ENCODE peak calls at places on chromosomes 1 and 21, in nine cellular contexts. A, C, P, Z, F, I, J, V and B are unnamed samples.

GRCh38 chr1:29592261-29592615 is 355.9 kb downstream of the PTPRU start:
- DNase-seq in V (no peak), J (no peak), P (no peak), A (no peak), F (no peak), Z (no peak), C (no peak), I (no peak), B (no peak)

GRCh38 chr21:19463966-19464365 is 1060.4 kb upstream of the TMPRSS15 start:
- DNase-seq in V (no peak), C (no peak), P (no peak), J (no peak), I (no peak), F (no peak), A (no peak), Z (no peak), B (no peak)

GRCh38 chr1:34985063-34985770 is at the start of gene TMEM35B:
- DNase-seq in Z (peak), F (peak), J (peak), I (peak), A (peak), C (peak), P (no peak), V (peak), B (peak)

GRCh38 chr1:228366851-228367741 is 39.5 kb downstream of the TRIM11 start:
- DNase-seq in J (no peak), P (no peak), Z (no peak), I (no peak), V (no peak), A (no peak), C (no peak), F (no peak), B (no peak)

GRCh38 chr1:205376739-205377138 is 20.0 kb upstream of the KLHDC8A start:
- DNase-seq in Z (no peak), J (peak), C (no peak), P (peak), I (no peak), A (no peak), V (no peak), F (peak), B (no peak)

GRCh38 chr1:10211805-10212405 is 1.5 kb downstream of the KIF1B start:
- DNase-seq in F (no peak), I (peak), C (peak), A (no peak), Z (no peak), P (no peak), J (peak), V (no peak), B (no peak)

GRCh38 chr1:200139661-200140250 is 112.2 kb downstream of the NR5A2 start:
- DNase-seq in F (peak), Z (peak), J (peak), V (peak), C (peak), A (peak), I (peak), P (peak), B (peak)

GRCh38 chr21:44815225-44815624 is 2.6 kb downstream of the SUMO3 start:
- DNase-seq in P (no peak), I (no peak), J (no peak), V (no peak), F (no peak), A (no peak), C (no peak), Z (no peak), B (no peak)

GRCh38 chr21:35226302-35226701 is 177.2 kb upstream of the RUNX1 start:
- DNase-seq in I (no peak), A (no peak), F (peak), P (no peak), J (peak), V (no peak), C (no peak), Z (peak), B (no peak)

GRCh38 chr1:147647796-147648633 is 22.3 kb downstream of the ACP6 start:
- DNase-seq in P (no peak), A (no peak), J (no peak), I (no peak), V (no peak), F (no peak), C (no peak), Z (no peak), B (no peak)

GRCh38 chr1:147640553-147641165 is 29.7 kb downstream of the ACP6 start:
- DNase-seq in Z (peak), F (peak), I (peak), A (peak), V (peak), J (peak), P (peak), C (peak), B (peak)

GRCh38 chr1:147641695-147642592 is 28.4 kb downstream of the ACP6 start:
- DNase-seq in J (peak), P (peak), C (peak), V (peak), F (peak), Z (peak), A (peak), I (peak), B (peak)

GRCh38 chr1:147641291-147641690 is 29.0 kb downstream of the ACP6 start:
- DNase-seq in F (peak), J (no peak), Z (no peak), I (no peak), A (no peak), V (no peak), C (no peak), P (no peak), B (no peak)

DNA sequence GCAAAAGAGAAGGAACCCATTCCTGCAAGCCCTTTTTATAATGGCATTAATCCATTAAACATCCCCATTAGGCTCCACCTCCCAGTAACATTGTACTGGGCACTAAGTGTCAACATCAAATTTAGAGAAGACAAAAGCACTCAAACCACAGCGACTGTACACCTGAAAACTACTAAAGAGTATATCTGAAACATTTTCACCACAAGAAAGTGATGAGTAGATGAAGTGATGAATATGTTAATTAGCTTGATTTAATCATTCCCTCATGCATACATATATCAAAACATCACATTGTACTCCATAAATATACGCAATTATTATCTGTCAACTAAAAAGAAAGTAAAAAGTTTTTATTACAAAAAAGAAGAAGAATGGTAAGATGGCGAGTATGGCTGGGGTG is 26.4 kb downstream of the ACP6 start:
- DNase-seq in A (no peak), J (no peak), C (no peak), P (no peak), Z (no peak), F (no peak), V (no peak), I (no peak), B (no peak)
- TF ChIP-seq EZH2phosphoT487 in A (no peak), J (no peak), C (no peak), P (no peak), Z (no peak), F (no peak), V (no peak), I (no peak), B (no peak)

GRCh38 chr1:37932759-37933158 is 14.1 kb downstream of the INPP5B start:
- DNase-seq in I (no peak), A (no peak), P (no peak), J (peak), Z (no peak), F (peak), C (no peak), V (no peak), B (no peak)
- TF ChIP-seq EZH2phosphoT487 in I (no peak), A (no peak), P (no peak), J (no peak), Z (no peak), F (no peak), C (no peak), V (no peak), B (no peak)

GRCh38 chr1:956636-957035 is 2.4 kb downstream of the NOC2L start:
- DNase-seq in V (no peak), I (no peak), P (no peak), C (no peak), A (no peak), Z (no peak), F (no peak), J (no peak), B (no peak)
- TF ChIP-seq EZH2phosphoT487 in V (no peak), I (no peak), P (no peak), C (no peak), A (no peak), Z (no peak), F (no peak), J (no peak), B (no peak)

DNA sequence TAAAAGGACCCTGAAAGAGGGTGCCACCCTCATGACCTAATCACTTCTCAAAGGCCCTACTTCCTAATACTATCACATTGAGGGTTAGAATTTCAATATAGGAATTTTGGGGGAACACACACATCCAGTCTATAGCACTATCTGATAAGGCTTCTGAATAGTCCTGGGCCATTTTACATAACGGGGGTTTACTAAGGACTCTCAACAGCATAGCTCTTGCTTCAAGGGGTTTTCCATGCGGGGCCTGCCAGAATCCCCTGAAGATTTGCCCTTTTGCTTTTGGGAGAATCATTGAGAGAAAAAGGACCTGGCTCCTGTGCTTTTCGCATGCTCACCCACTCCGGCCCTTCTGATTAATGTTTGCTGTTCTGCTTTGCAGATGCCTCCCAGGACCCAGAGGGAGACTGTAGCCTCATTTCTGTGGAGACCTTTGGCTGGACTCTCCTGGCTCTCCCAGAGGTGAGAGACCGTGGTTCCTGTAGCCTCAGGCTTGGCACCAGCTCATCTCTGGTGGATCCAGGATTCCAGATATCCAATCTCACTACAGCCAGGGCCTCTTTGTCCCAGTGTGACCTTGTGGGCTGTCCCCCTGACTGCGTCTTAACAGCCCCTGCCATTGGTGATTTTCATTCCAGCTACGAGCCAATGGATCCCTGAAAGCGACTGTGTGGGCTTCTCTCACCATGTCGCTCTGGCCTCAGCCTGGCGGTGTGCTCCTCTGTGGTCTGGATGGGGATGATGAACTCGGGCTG is 72.6 kb downstream of the DDR2 start:
- DNase-seq in Z (no peak), P (no peak), J (no peak), V (no peak), I (no peak), A (no peak), C (no peak), F (no peak), B (no peak)
- TF ChIP-seq EZH2phosphoT487 in Z (no peak), P (no peak), J (no peak), V (no peak), I (no peak), A (no peak), C (no peak), F (no peak), B (no peak)

GRCh38 chr1:169217621-169218020 is 111.1 kb downstream of the ATP1B1 start:
- DNase-seq in C (no peak), Z (no peak), A (no peak), I (no peak), V (no peak), P (no peak), J (no peak), F (no peak), B (no peak)
- TF ChIP-seq EZH2phosphoT487 in C (no peak), Z (no peak), A (no peak), I (no peak), V (no peak), P (no peak), J (no peak), F (no peak), B (no peak)

GRCh38 chr1:54850082-54850730 is 36.8 kb downstream of the DHCR24 start:
- DNase-seq in J (peak), A (no peak), C (peak), F (peak), I (no peak), Z (no peak), V (no peak), P (no peak), B (no peak)

GRCh38 chr1:54851406-54851805 is 35.6 kb downstream of the DHCR24 start:
- DNase-seq in J (no peak), C (no peak), F (no peak), I (no peak), P (no peak), A (no peak), Z (no peak), V (no peak), B (no peak)

GRCh38 chr1:54849219-54850081 is 37.5 kb downstream of the DHCR24 start:
- DNase-seq in F (no peak), A (no peak), J (no peak), Z (no peak), V (no peak), C (no peak), I (no peak), P (no peak), B (no peak)

GRCh38 chr1:54851928-54852524 is 35.0 kb downstream of the DHCR24 start:
- DNase-seq in A (no peak), I (no peak), C (no peak), J (no peak), P (no peak), F (no peak), Z (no peak), V (no peak), B (no peak)

GRCh38 chr1:54850737-54851136 is 36.3 kb downstream of the DHCR24 start:
- DNase-seq in Z (no peak), V (no peak), I (no peak), J (peak), C (peak), A (no peak), P (no peak), F (peak), B (no peak)
- TF ChIP-seq EZH2phosphoT487 in Z (no peak), V (no peak), I (no peak), J (no peak), C (no peak), A (no peak), P (no peak), F (no peak), B (no peak)

GRCh38 chr1:23393706-23394105 is 24.1 kb upstream of the ZNF436 start:
- DNase-seq in A (no peak), V (no peak), J (peak), C (no peak), Z (no peak), I (no peak), P (no peak), F (peak), B (no peak)

GRCh38 chr1:23395849-23396248 is 26.2 kb upstream of the ZNF436 start:
- DNase-seq in I (no peak), C (no peak), P (no peak), Z (no peak), A (no peak), V (no peak), J (no peak), F (no peak), B (no peak)

GRCh38 chr1:23394176-23394575 is 24.5 kb upstream of the ZNF436 start:
- DNase-seq in J (no peak), P (no peak), F (peak), A (no peak), V (no peak), Z (no peak), I (no peak), C (peak), B (no peak)

GRCh38 chr1:23395162-23395724 is 25.6 kb upstream of the ZNF436 start:
- DNase-seq in C (no peak), F (no peak), Z (no peak), V (no peak), I (no peak), P (no peak), A (peak), J (no peak), B (no peak)

GRCh38 chr1:23394664-23395063 is 25.0 kb upstream of the ZNF436 start:
- DNase-seq in J (no peak), V (no peak), C (peak), Z (peak), F (peak), I (peak), A (peak), P (no peak), B (no peak)
- TF ChIP-seq EZH2phosphoT487 in J (no peak), V (no peak), C (no peak), Z (no peak), F (no peak), I (no peak), A (no peak), P (no peak), B (no peak)

GRCh38 chr1:27522148-27522859 is 32.3 kb upstream of the WASF2 start:
- DNase-seq in Z (no peak), C (no peak), A (no peak), J (peak), V (no peak), I (no peak), F (peak), P (no peak), B (no peak)

GRCh38 chr1:27523666-27524020 is 33.7 kb upstream of the WASF2 start:
- DNase-seq in V (no peak), F (no peak), I (no peak), A (no peak), P (no peak), Z (no peak), C (peak), J (no peak), B (no peak)

GRCh38 chr1:27520651-27521050 is 30.7 kb upstream of the WASF2 start:
- DNase-seq in V (no peak), F (no peak), I (no peak), P (no peak), A (no peak), J (no peak), Z (peak), C (no peak), B (no peak)

GRCh38 chr1:27521336-27522147 is 31.6 kb upstream of the WASF2 start:
- DNase-seq in Z (no peak), P (no peak), F (peak), A (no peak), V (no peak), J (no peak), I (no peak), C (no peak), B (no peak)

GRCh38 chr1:27522860-27523665 is 33.1 kb upstream of the WASF2 start:
- DNase-seq in P (no peak), A (peak), Z (peak), V (no peak), C (peak), F (peak), J (peak), I (no peak), B (peak)
- TF ChIP-seq EZH2phosphoT487 in P (no peak), A (no peak), Z (no peak), V (no peak), C (no peak), F (no peak), J (no peak), I (no peak), B (no peak)

GRCh38 chr1:236401698-236402097 is 7.6 kb downstream of the EDARADD start:
- DNase-seq in C (no peak), Z (no peak), I (no peak), P (no peak), V (no peak), F (no peak), A (no peak), J (no peak), B (no peak)

GRCh38 chr1:236403905-236404696 is 10.0 kb downstream of the EDARADD start:
- DNase-seq in V (no peak), I (no peak), C (no peak), A (no peak), Z (no peak), J (no peak), F (no peak), P (no peak), B (no peak)

GRCh38 chr1:236407059-236407458 is 13.0 kb downstream of the EDARADD start:
- DNase-seq in J (no peak), F (no peak), C (no peak), V (no peak), Z (no peak), A (no peak), P (no peak), I (no peak), B (no peak)
- TF ChIP-seq EZH2phosphoT487 in J (no peak), F (no peak), C (no peak), V (no peak), Z (no peak), A (no peak), P (no peak), I (no peak), B (no peak)